ENCODE peak calls at places on chromosomes 16 and 17, in six cellular contexts. B, N, S, I, M and Y are unnamed samples.

GRCh38 chr16:31351937-31352315 is 3.0 kb upstream of the ITGAX start:
- DNase-seq in M (no peak), I (no peak), N (no peak), B (no peak), S (no peak), Y (no peak)

GRCh38 chr17:2860045-2860444 is 63.8 kb downstream of the RAP1GAP2 start:
- DNase-seq in M (no peak), N (no peak), I (no peak), S (no peak), B (no peak), Y (no peak)

GRCh38 chr17:27741361-27741861 is 58.9 kb downstream of the NOS2 start:
- DNase-seq in I (no peak), S (no peak), N (no peak), B (no peak), M (no peak), Y (no peak)

GRCh38 chr17:58525239-58525638 is 10.8 kb upstream of the MTMR4 start:
- DNase-seq in N (no peak), B (no peak), I (no peak), S (peak), M (no peak), Y (peak)

GRCh38 chr16:24617502-24617901 is 78.1 kb downstream of the RBBP6 start:
- DNase-seq in I (no peak), N (no peak), S (no peak), M (no peak), B (no peak), Y (no peak)

GRCh38 chr16:86868746-86869145 is 290.4 kb downstream of the FOXL1 start:
- DNase-seq in N (no peak), B (no peak), S (no peak), M (no peak), I (no peak), Y (no peak)

GRCh38 chr17:49979748-49980479 is 10.9 kb downstream of the DLX4 start:
- DNase-seq in M (no peak), B (no peak), S (no peak), N (no peak), I (no peak), Y (no peak)

GRCh38 chr16:84091460-84091859 is 25.3 kb downstream of the MBTPS1 start:
- DNase-seq in N (no peak), B (peak), M (no peak), I (no peak), S (no peak), Y (no peak)

GRCh38 chr16:55035037-55035436 is 104.4 kb downstream of the IRX5 start:
- DNase-seq in N (peak), S (no peak), B (no peak), I (no peak), M (no peak), Y (no peak)